ENCODE peak calls at places on chromosomes 13 and 19, in four cellular contexts. K, M, B and D are unnamed samples. For H3K4me1, the result is how much of the 10 kb centered on the place peaks cover.

GRCh38 chr13:44918323-44919102 is 70.8 kb downstream of the NUFIP1 start:
- DNase-seq in K (peak), M (peak), B (peak), D (peak)

GRCh38 chr19:7670150-7670784 is 1.4 kb downstream of the RETN start:
- DNase-seq in K (no peak), M (no peak), B (no peak), D (no peak)

GRCh38 chr19:47573076-47574026 is at the start of gene ZNF541:
- DNase-seq in K (peak), M (no peak), B (peak), D (peak)

GRCh38 chr13:69856331-69856730 is 251.3 kb upstream of the ATXN8OS start:
- DNase-seq in K (no peak), M (peak), B (no peak), D (no peak)

GRCh38 chr13:100825551-100825950 is 151.0 kb upstream of the TMTC4 start:
- DNase-seq in K (no peak), M (peak), B (peak), D (no peak)

GRCh38 chr19:28377077-28377476 is 835.9 kb downstream of the UQCRFS1 start:
- DNase-seq in K (no peak), M (no peak), B (no peak), D (no peak)

GRCh38 chr13:23644527-23644926 is 74.3 kb downstream of the TNFRSF19 start:
- DNase-seq in K (no peak), M (no peak), B (peak), D (no peak)

GRCh38 chr19:30148039-30148438 is 206.0 kb downstream of the URI1 start:
- DNase-seq in K (peak), M (peak), B (no peak), D (no peak)

GRCh38 chr19:47613165-47614146 is 4.5 kb downstream of the BICRA start:
- DNase-seq in K (no peak), M (no peak), B (peak), D (no peak)

GRCh38 chr19:33580645-33581037 is 41.1 kb upstream of the CHST8 start:
- DNase-seq in K (no peak), M (peak), B (no peak), D (no peak)

GRCh38 chr13:77859450-77859849 is 59.2 kb downstream of the EDNRB start:
- DNase-seq in K (no peak), M (no peak), B (peak), D (no peak)

GRCh38 chr19:5113101-5113557 is 144.2 kb downstream of the KDM4B start:
- DNase-seq in K (no peak), M (no peak), B (peak), D (no peak)

GRCh38 chr13:110233682-110234280 is 73.2 kb downstream of the COL4A1 start:
- DNase-seq in K (no peak), M (no peak), B (no peak), D (no peak)

GRCh38 chr13:103308700-103309099 is 242.5 kb upstream of the SLC10A2 start:
- DNase-seq in K (no peak), M (no peak), B (no peak), D (no peak)

GRCh38 chr13:48571121-48571901 is 38.4 kb upstream of the RCBTB2 start:
- DNase-seq in K (no peak), M (no peak), B (peak), D (no peak)
- H3K9ac ChIP-seq in K (no peak), M (no peak), B (peak), D (peak)

DNA sequence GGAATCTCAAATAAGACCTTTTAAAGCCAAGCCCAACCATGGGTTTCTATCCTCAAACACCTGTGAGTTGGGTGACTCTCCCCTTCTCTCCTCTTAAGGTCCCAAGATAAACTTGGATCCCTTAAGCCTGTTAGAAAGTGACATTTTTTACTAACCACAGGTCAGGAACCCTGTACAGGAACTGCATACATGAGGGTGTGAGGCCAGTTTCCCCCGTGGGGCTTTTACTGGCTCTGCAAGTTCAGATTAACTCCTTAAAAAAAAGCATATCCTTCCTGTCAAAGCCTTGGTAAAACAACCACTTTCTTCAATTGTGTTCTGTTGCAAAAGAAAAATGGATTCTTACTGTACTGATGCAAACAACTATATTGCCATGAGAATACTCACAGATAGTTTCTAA is 2638.7 kb upstream of the PCDH20 start:
- DNase-seq in K (no peak), M (no peak), B (no peak), D (no peak)
- H3K4me1 ChIP-seq in K (under half), M (under half), B (under half), D (under half)

DNA sequence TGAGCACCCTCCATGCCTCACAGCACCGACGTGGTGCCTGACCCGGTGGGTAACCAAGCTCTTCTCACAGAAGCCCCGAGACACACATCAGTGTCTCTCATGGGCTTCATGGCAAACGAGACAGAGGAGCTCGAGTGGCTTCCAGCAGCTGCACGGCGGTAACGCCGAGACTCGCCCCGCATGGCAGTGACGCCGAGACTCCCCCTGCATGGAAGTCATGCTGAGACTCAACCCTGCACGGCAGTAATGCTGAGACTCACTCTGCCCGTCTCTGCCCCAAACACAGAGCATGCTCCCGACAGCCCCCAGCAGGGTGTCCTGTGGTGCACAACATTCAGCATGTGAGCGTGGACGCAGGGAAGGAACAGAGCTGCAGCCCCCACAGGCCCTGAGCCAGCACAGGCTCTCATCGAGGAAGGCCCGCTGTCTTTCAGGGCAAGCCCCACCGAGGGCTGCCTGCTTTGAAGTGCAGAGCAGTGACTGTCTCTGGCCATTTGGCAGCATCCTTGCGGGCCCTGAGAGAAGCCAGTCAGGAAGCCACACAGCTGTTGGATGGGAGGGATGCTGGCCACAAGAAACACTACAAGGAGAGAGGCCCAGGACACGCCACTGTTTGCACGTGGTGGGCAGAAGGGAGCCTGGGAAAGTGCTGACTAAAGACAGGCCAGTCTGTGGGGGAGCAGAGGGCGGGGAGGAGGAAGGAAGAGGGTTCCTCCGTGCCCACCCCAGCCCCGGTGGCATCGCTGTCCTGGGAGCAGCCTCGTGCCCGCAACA is 9.5 kb downstream of the GAS6 start:
- DNase-seq in K (peak), M (no peak), B (peak), D (peak)
- H3K27ac ChIP-seq in K (peak), M (no peak), B (peak), D (peak)

GRCh38 chr19:11205939-11206570 is 8.7 kb upstream of the KANK2 start:
- DNase-seq in K (no peak), M (no peak), B (no peak), D (no peak)

GRCh38 chr19:11202488-11203193 is 5.3 kb upstream of the KANK2 start:
- DNase-seq in K (no peak), M (no peak), B (no peak), D (peak)

GRCh38 chr19:11204076-11204602 is 6.8 kb upstream of the KANK2 start:
- DNase-seq in K (no peak), M (no peak), B (no peak), D (no peak)

GRCh38 chr19:11203194-11204075 is 6.1 kb upstream of the KANK2 start:
- DNase-seq in K (peak), M (peak), B (peak), D (peak)

DNA sequence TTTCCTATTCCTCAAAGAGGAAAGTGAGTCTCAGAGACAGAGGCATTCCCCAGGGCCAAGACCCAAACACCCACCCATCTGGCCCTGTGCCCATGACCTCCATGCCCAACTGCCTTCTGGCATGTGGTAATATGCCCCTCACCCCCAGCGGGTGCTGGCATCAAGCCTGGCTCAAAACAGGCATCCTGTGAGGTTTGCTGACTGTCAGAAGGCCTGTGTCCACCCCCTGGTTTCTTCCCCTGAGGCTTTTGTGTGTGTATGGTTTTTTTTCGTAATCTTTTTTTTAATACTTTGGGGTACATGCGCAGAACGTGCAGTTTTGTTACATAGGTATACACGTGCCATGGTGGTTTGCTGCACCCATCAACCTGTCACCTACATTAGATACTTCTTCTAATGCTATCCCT is 7.6 kb upstream of the KANK2 start:
- DNase-seq in K (no peak), M (peak), B (no peak), D (peak)
- H3K9ac ChIP-seq in K (no peak), M (no peak), B (no peak), D (no peak)

GRCh38 chr13:98301721-98302120 is 124.7 kb upstream of the RNF113B start:
- DNase-seq in K (no peak), M (peak), B (peak), D (no peak)
- H3K4me1 ChIP-seq in K (under half), M (under half), B (under half), D (under half)

GRCh38 chr13:97020689-97021240 is 26.5 kb upstream of the OXGR1 start:
- DNase-seq in K (no peak), M (no peak), B (no peak), D (no peak)
- H3K27ac ChIP-seq in K (no peak), M (no peak), B (no peak), D (no peak)

GRCh38 chr19:50233308-50233910 is 30.0 kb downstream of the MYH14 start:
- DNase-seq in K (no peak), M (no peak), B (no peak), D (no peak)

GRCh38 chr19:50226536-50226935 is 23.1 kb downstream of the MYH14 start:
- DNase-seq in K (no peak), M (no peak), B (no peak), D (no peak)

GRCh38 chr19:50232600-50232999 is 29.2 kb downstream of the MYH14 start:
- DNase-seq in K (no peak), M (no peak), B (no peak), D (no peak)

GRCh38 chr19:50231821-50232220 is 28.4 kb downstream of the MYH14 start:
- DNase-seq in K (no peak), M (no peak), B (no peak), D (no peak)

GRCh38 chr19:50230379-50231351 is 27.2 kb downstream of the MYH14 start:
- DNase-seq in K (no peak), M (no peak), B (no peak), D (no peak)
- H3K9ac ChIP-seq in K (no peak), M (no peak), B (no peak), D (no peak)

GRCh38 chr19:35313614-35314013 is 15.4 kb upstream of the CD22 start:
- DNase-seq in K (no peak), M (peak), B (no peak), D (no peak)
- H3K4me1 ChIP-seq in K (under half), M (under half), B (under half), D (under half)